ENCODE peak calls at places on chromosome 2, in five cellular contexts. One of them, this sample, is unnamed.

GRCh38 chr2:95326433-95327140 is 29.4 kb downstream of the KCNIP3 start:
- DNase-seq in IMR-90: no peak
- DNase-seq in trophoblast cell: no peak
- DNase-seq in neuronal stem cell: no peak
- DNase-seq in H1: no peak
- DNase-seq in this sample: no peak

GRCh38 chr2:2664989-2665833 is 334.1 kb upstream of the MYT1L start:
- DNase-seq in IMR-90: peak
- DNase-seq in trophoblast cell: no peak
- DNase-seq in neuronal stem cell: no peak
- DNase-seq in H1: no peak
- DNase-seq in this sample: peak

GRCh38 chr2:55807900-55808299 is 114.3 kb upstream of the PNPT1 start:
- DNase-seq in IMR-90: no peak
- DNase-seq in trophoblast cell: no peak
- DNase-seq in neuronal stem cell: no peak
- DNase-seq in H1: no peak
- DNase-seq in this sample: no peak

GRCh38 chr2:162732946-162733698 is 105.4 kb downstream of the KCNH7 start:
- DNase-seq in IMR-90: no peak
- DNase-seq in trophoblast cell: peak
- DNase-seq in neuronal stem cell: no peak
- DNase-seq in H1: no peak
- DNase-seq in this sample: no peak

GRCh38 chr2:68565858-68566257 is 77.5 kb upstream of the PROKR1 start:
- DNase-seq in IMR-90: peak
- DNase-seq in trophoblast cell: peak
- DNase-seq in neuronal stem cell: no peak
- DNase-seq in H1: no peak
- DNase-seq in this sample: peak

GRCh38 chr2:206442854-206443734 is at the start of gene ADAM23:
- DNase-seq in IMR-90: peak
- DNase-seq in trophoblast cell: peak
- DNase-seq in neuronal stem cell: peak
- DNase-seq in H1: peak
- DNase-seq in this sample: peak

GRCh38 chr2:238973038-238973772 is 125.3 kb downstream of the TWIST2 start:
- DNase-seq in IMR-90: peak
- DNase-seq in trophoblast cell: no peak
- DNase-seq in neuronal stem cell: no peak
- DNase-seq in H1: no peak
- DNase-seq in this sample: peak

GRCh38 chr2:25548587-25548986 is 124.8 kb downstream of the DTNB start:
- DNase-seq in IMR-90: no peak
- DNase-seq in trophoblast cell: no peak
- DNase-seq in neuronal stem cell: no peak
- DNase-seq in H1: no peak
- DNase-seq in this sample: peak

GRCh38 chr2:110804915-110805314 is 72.5 kb downstream of the ACOXL start:
- DNase-seq in IMR-90: no peak
- DNase-seq in trophoblast cell: peak
- DNase-seq in neuronal stem cell: no peak
- DNase-seq in H1: no peak
- DNase-seq in this sample: no peak

GRCh38 chr2:24123212-24124002 is at the start of the genes FAM228B and PFN4:
- DNase-seq in IMR-90: peak
- DNase-seq in trophoblast cell: peak
- DNase-seq in neuronal stem cell: peak
- DNase-seq in H1: peak
- DNase-seq in this sample: peak

GRCh38 chr2:119756837-119757236 is 2.9 kb upstream of the PTPN4 start:
- DNase-seq in IMR-90: peak
- DNase-seq in trophoblast cell: no peak
- DNase-seq in neuronal stem cell: no peak
- DNase-seq in H1: no peak
- DNase-seq in this sample: peak

GRCh38 chr2:239378918-239379640 is 21.7 kb downstream of the HDAC4 start:
- DNase-seq in IMR-90: no peak
- DNase-seq in trophoblast cell: no peak
- DNase-seq in neuronal stem cell: no peak
- DNase-seq in H1: no peak
- DNase-seq in this sample: no peak

GRCh38 chr2:95231723-95232122 is 24.4 kb downstream of the ZNF892 start:
- DNase-seq in IMR-90: peak
- DNase-seq in trophoblast cell: peak
- DNase-seq in neuronal stem cell: peak
- DNase-seq in H1: peak
- DNase-seq in this sample: no peak

GRCh38 chr2:121816797-121817196 is 61.3 kb downstream of the TSN start:
- DNase-seq in IMR-90: no peak
- DNase-seq in trophoblast cell: peak
- DNase-seq in neuronal stem cell: no peak
- DNase-seq in H1: no peak
- DNase-seq in this sample: no peak

GRCh38 chr2:202566286-202566685 is 68.5 kb upstream of the FAM117B start:
- DNase-seq in IMR-90: no peak
- DNase-seq in trophoblast cell: no peak
- DNase-seq in neuronal stem cell: no peak
- DNase-seq in H1: no peak
- DNase-seq in this sample: no peak

GRCh38 chr2:69381337-69381737 is 5.7 kb downstream of the GFPT1 start:
- DNase-seq in IMR-90: peak
- DNase-seq in trophoblast cell: peak
- DNase-seq in neuronal stem cell: no peak
- DNase-seq in H1: no peak
- DNase-seq in this sample: peak

GRCh38 chr2:68272246-68272987 is 20.1 kb upstream of the PPP3R1 start:
- DNase-seq in IMR-90: no peak
- DNase-seq in trophoblast cell: no peak
- DNase-seq in neuronal stem cell: no peak
- DNase-seq in H1: no peak
- DNase-seq in this sample: peak

GRCh38 chr2:23824777-23825212 is 102.1 kb downstream of the ATAD2B start:
- DNase-seq in IMR-90: peak
- DNase-seq in trophoblast cell: peak
- DNase-seq in neuronal stem cell: peak
- DNase-seq in H1: no peak
- DNase-seq in this sample: peak

GRCh38 chr2:180519276-180519675 is 461.1 kb upstream of the UBE2E3 start:
- DNase-seq in IMR-90: peak
- DNase-seq in trophoblast cell: peak
- DNase-seq in neuronal stem cell: no peak
- DNase-seq in H1: no peak
- DNase-seq in this sample: peak

GRCh38 chr2:201182650-201183372 is at the start of gene CASP10:
- DNase-seq in IMR-90: peak
- DNase-seq in trophoblast cell: peak
- DNase-seq in neuronal stem cell: no peak
- DNase-seq in H1: no peak
- DNase-seq in this sample: peak
- H3K14ac ChIP-seq in IMR-90: no peak
- H3K14ac ChIP-seq in trophoblast cell: no peak
- H3K14ac ChIP-seq in neuronal stem cell: no peak
- H3K14ac ChIP-seq in H1: no peak
- H3K14ac ChIP-seq in this sample: no peak

GRCh38 chr2:191760655-191761054 is 82.7 kb downstream of the NABP1 start:
- DNase-seq in IMR-90: no peak
- DNase-seq in trophoblast cell: no peak
- DNase-seq in neuronal stem cell: no peak
- DNase-seq in H1: no peak
- DNase-seq in this sample: no peak
- H3K4me3 ChIP-seq in IMR-90: no peak
- H3K4me3 ChIP-seq in trophoblast cell: no peak
- H3K4me3 ChIP-seq in neuronal stem cell: no peak
- H3K4me3 ChIP-seq in H1: no peak
- H3K4me3 ChIP-seq in this sample: no peak

GRCh38 chr2:17521621-17522020 is 3.4 kb upstream of the RAD51AP2 start:
- DNase-seq in IMR-90: no peak
- DNase-seq in trophoblast cell: no peak
- DNase-seq in neuronal stem cell: no peak
- DNase-seq in H1: no peak
- DNase-seq in this sample: no peak

GRCh38 chr2:17515652-17516051 is 2.6 kb downstream of the RAD51AP2 start:
- DNase-seq in IMR-90: no peak
- DNase-seq in trophoblast cell: no peak
- DNase-seq in neuronal stem cell: no peak
- DNase-seq in H1: no peak
- DNase-seq in this sample: no peak

GRCh38 chr2:17518212-17519154 is at the start of gene RAD51AP2:
- DNase-seq in IMR-90: peak
- DNase-seq in trophoblast cell: peak
- DNase-seq in neuronal stem cell: peak
- DNase-seq in H1: peak
- DNase-seq in this sample: peak

GRCh38 chr2:17520761-17521160 is 2.5 kb upstream of the RAD51AP2 start:
- DNase-seq in IMR-90: no peak
- DNase-seq in trophoblast cell: no peak
- DNase-seq in neuronal stem cell: no peak
- DNase-seq in H1: no peak
- DNase-seq in this sample: no peak

GRCh38 chr2:17517481-17518211 is 594 bp downstream of the RAD51AP2 start:
- DNase-seq in IMR-90: no peak
- DNase-seq in trophoblast cell: no peak
- DNase-seq in neuronal stem cell: no peak
- DNase-seq in H1: no peak
- DNase-seq in this sample: no peak
- H3K18ac ChIP-seq in IMR-90: no peak
- H3K18ac ChIP-seq in trophoblast cell: no peak
- H3K18ac ChIP-seq in neuronal stem cell: no peak
- H3K18ac ChIP-seq in H1: no peak
- H3K18ac ChIP-seq in this sample: no peak

GRCh38 chr2:128285329-128285931 is 33.2 kb downstream of the HS6ST1 start:
- DNase-seq in IMR-90: no peak
- DNase-seq in trophoblast cell: no peak
- DNase-seq in neuronal stem cell: no peak
- DNase-seq in H1: no peak
- DNase-seq in this sample: no peak
- H3K14ac ChIP-seq in IMR-90: no peak
- H3K14ac ChIP-seq in trophoblast cell: no peak
- H3K14ac ChIP-seq in neuronal stem cell: peak
- H3K14ac ChIP-seq in H1: no peak
- H3K14ac ChIP-seq in this sample: no peak

GRCh38 chr2:196638765-196639164 is 750 bp upstream of the CCDC150 start:
- DNase-seq in IMR-90: no peak
- DNase-seq in trophoblast cell: no peak
- DNase-seq in neuronal stem cell: no peak
- DNase-seq in H1: no peak
- DNase-seq in this sample: no peak
- H3K4me3 ChIP-seq in IMR-90: no peak
- H3K4me3 ChIP-seq in trophoblast cell: no peak
- H3K4me3 ChIP-seq in neuronal stem cell: no peak
- H3K4me3 ChIP-seq in H1: no peak
- H3K4me3 ChIP-seq in this sample: peak

GRCh38 chr2:10043256-10043905 is at the start of gene KLF11:
- DNase-seq in IMR-90: peak
- DNase-seq in trophoblast cell: peak
- DNase-seq in neuronal stem cell: peak
- DNase-seq in H1: peak
- DNase-seq in this sample: peak

GRCh38 chr2:10039658-10040410 is 3.5 kb upstream of the KLF11 start:
- DNase-seq in IMR-90: no peak
- DNase-seq in trophoblast cell: peak
- DNase-seq in neuronal stem cell: no peak
- DNase-seq in H1: no peak
- DNase-seq in this sample: no peak

GRCh38 chr2:10043906-10044601 is 704 bp downstream of the KLF11 start:
- DNase-seq in IMR-90: peak
- DNase-seq in trophoblast cell: peak
- DNase-seq in neuronal stem cell: peak
- DNase-seq in H1: peak
- DNase-seq in this sample: peak

GRCh38 chr2:10041711-10042110 is 1.6 kb upstream of the KLF11 start:
- DNase-seq in IMR-90: no peak
- DNase-seq in trophoblast cell: no peak
- DNase-seq in neuronal stem cell: no peak
- DNase-seq in H1: no peak
- DNase-seq in this sample: no peak

GRCh38 chr2:10042301-10043161 is 819 bp upstream of the KLF11 start:
- DNase-seq in IMR-90: peak
- DNase-seq in trophoblast cell: peak
- DNase-seq in neuronal stem cell: no peak
- DNase-seq in H1: peak
- DNase-seq in this sample: peak
- H3K18ac ChIP-seq in IMR-90: no peak
- H3K18ac ChIP-seq in trophoblast cell: no peak
- H3K18ac ChIP-seq in neuronal stem cell: peak
- H3K18ac ChIP-seq in H1: peak
- H3K18ac ChIP-seq in this sample: peak

DNA sequence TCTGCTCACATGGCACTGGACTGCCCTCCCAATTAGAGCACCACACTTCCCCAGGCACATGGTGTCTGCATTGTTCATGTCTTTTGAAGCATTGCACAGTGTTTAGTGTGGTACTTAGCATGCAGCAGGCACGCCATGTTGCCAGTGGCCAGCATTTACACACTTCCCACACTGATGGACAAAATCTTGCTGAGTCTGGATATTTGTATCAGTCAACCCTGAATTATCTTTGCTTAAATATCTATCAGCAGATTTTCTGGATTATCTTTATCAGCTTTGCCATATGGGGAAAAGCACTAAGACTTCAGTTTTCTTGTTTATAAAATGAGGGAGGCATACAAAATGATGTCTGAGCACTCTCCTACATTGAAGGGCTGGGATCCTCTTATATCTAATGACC is 416.0 kb upstream of the MMADHC start:
- DNase-seq in IMR-90: no peak
- DNase-seq in trophoblast cell: no peak
- DNase-seq in neuronal stem cell: no peak
- DNase-seq in H1: no peak
- DNase-seq in this sample: no peak
- H3K14ac ChIP-seq in IMR-90: no peak
- H3K14ac ChIP-seq in trophoblast cell: no peak
- H3K14ac ChIP-seq in neuronal stem cell: no peak
- H3K14ac ChIP-seq in H1: no peak
- H3K14ac ChIP-seq in this sample: peak

DNA sequence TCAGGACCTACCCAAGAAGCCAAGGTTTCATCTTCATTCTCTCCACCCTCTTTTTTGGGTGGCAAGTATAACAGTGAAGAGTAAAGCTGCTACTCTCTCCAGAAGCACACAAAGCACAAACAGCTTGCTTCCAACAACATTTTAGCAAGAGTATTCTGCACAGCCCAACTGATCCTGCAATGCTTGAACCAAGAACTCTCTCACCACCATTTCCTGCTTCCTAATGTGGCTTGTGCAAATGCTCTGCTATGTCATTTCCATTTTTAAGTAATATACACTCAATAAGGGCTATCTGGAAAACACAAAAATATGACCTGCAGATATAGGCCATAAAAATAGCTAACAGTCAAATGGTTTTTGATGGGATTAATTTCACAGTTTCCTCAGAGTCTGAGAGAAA is 24.1 kb upstream of the IHH start:
- DNase-seq in IMR-90: no peak
- DNase-seq in trophoblast cell: no peak
- DNase-seq in neuronal stem cell: no peak
- DNase-seq in H1: no peak
- DNase-seq in this sample: no peak
- H3K4me3 ChIP-seq in IMR-90: no peak
- H3K4me3 ChIP-seq in trophoblast cell: no peak
- H3K4me3 ChIP-seq in neuronal stem cell: no peak
- H3K4me3 ChIP-seq in H1: no peak
- H3K4me3 ChIP-seq in this sample: no peak